ENCODE peak calls at places on chromosome 7, in five cellular contexts. One of them, this sample, is unnamed.
A peak's percentile ranks its signal among the peaks of the same experiment; 100 is the strongest.

GRCh38 chr7:23864984-23865383 is 155.0 kb downstream of the STK31 start:
- DNase-seq in BJ: no peak
- DNase-seq in choroid plexus epithelial cell: peak; percentile 62
- DNase-seq in fibroblast of the aortic adventitia: peak; percentile 82
- DNase-seq in neural progenitor cell: no peak
- DNase-seq in this sample: peak; percentile 53

GRCh38 chr7:25069900-25070443 is 55.1 kb downstream of the CYCS start:
- DNase-seq in fibroblast of the aortic adventitia: peak; percentile 94
- DNase-seq in neural progenitor cell: peak; percentile 90
- DNase-seq in choroid plexus epithelial cell: peak; percentile 88
- DNase-seq in BJ: peak; percentile 49
- DNase-seq in this sample: peak; percentile 51

GRCh38 chr7:2518101-2518500 is 1.5 kb upstream of the LFNG start:
- DNase-seq in fibroblast of the aortic adventitia: no peak
- DNase-seq in choroid plexus epithelial cell: no peak
- DNase-seq in BJ: no peak
- DNase-seq in neural progenitor cell: no peak
- DNase-seq in this sample: no peak

GRCh38 chr7:2539031-2540028 is 16.0 kb downstream of the BRAT1 start:
- DNase-seq in fibroblast of the aortic adventitia: no peak
- DNase-seq in BJ: no peak
- DNase-seq in neural progenitor cell: no peak
- DNase-seq in choroid plexus epithelial cell: no peak
- DNase-seq in this sample: no peak

GRCh38 chr7:155737590-155737989 is 74.7 kb downstream of the SHH start:
- DNase-seq in neural progenitor cell: no peak
- DNase-seq in BJ: no peak
- DNase-seq in choroid plexus epithelial cell: no peak
- DNase-seq in fibroblast of the aortic adventitia: no peak
- DNase-seq in this sample: no peak

GRCh38 chr7:77415822-77416620 is at the start of gene GSAP:
- DNase-seq in BJ: no peak
- DNase-seq in fibroblast of the aortic adventitia: no peak
- DNase-seq in choroid plexus epithelial cell: no peak
- DNase-seq in neural progenitor cell: peak; percentile 61
- DNase-seq in this sample: no peak

GRCh38 chr7:122298618-122299017 is 5.9 kb downstream of the FEZF1 start:
- DNase-seq in neural progenitor cell: no peak
- DNase-seq in choroid plexus epithelial cell: no peak
- DNase-seq in BJ: no peak
- DNase-seq in fibroblast of the aortic adventitia: no peak
- DNase-seq in this sample: no peak

GRCh38 chr7:23183279-23184012 is 1.6 kb downstream of the NUP42 start:
- DNase-seq in fibroblast of the aortic adventitia: no peak
- DNase-seq in BJ: no peak
- DNase-seq in choroid plexus epithelial cell: no peak
- DNase-seq in neural progenitor cell: no peak
- DNase-seq in this sample: no peak

GRCh38 chr7:157615101-157615817 is 278.5 kb downstream of the DNAJB6 start:
- DNase-seq in fibroblast of the aortic adventitia: no peak
- DNase-seq in BJ: no peak
- DNase-seq in neural progenitor cell: no peak
- DNase-seq in choroid plexus epithelial cell: no peak
- DNase-seq in this sample: no peak

GRCh38 chr7:83677180-83677866 is 28.4 kb upstream of the SEMA3E start:
- DNase-seq in neural progenitor cell: no peak
- DNase-seq in choroid plexus epithelial cell: peak; percentile 95
- DNase-seq in BJ: peak; percentile 54
- DNase-seq in fibroblast of the aortic adventitia: peak; percentile 97
- DNase-seq in this sample: peak; percentile 93

GRCh38 chr7:141074162-141074989 is 512 bp downstream of the TMEM178B start:
- DNase-seq in neural progenitor cell: peak; percentile 71
- DNase-seq in BJ: no peak
- DNase-seq in fibroblast of the aortic adventitia: peak; percentile 4
- DNase-seq in choroid plexus epithelial cell: peak; percentile 10
- DNase-seq in this sample: no peak

GRCh38 chr7:95046494-95047240 is 139.3 kb downstream of the PPP1R9A start:
- DNase-seq in choroid plexus epithelial cell: no peak
- DNase-seq in fibroblast of the aortic adventitia: no peak
- DNase-seq in BJ: no peak
- DNase-seq in neural progenitor cell: peak; percentile 61
- DNase-seq in this sample: no peak

GRCh38 chr7:132750056-132750455 is 173.8 kb upstream of the PLXNA4 start:
- DNase-seq in neural progenitor cell: no peak
- DNase-seq in BJ: no peak
- DNase-seq in choroid plexus epithelial cell: no peak
- DNase-seq in fibroblast of the aortic adventitia: no peak
- DNase-seq in this sample: no peak

GRCh38 chr7:85659364-85659763 is 472.5 kb upstream of the SEMA3D start:
- DNase-seq in BJ: no peak
- DNase-seq in choroid plexus epithelial cell: peak; percentile 45
- DNase-seq in neural progenitor cell: no peak
- DNase-seq in fibroblast of the aortic adventitia: no peak
- DNase-seq in this sample: peak; percentile 7

GRCh38 chr7:158847451-158847866 is 8.9 kb upstream of the DYNC2I1 start:
- DNase-seq in choroid plexus epithelial cell: peak; percentile 60
- DNase-seq in neural progenitor cell: no peak
- DNase-seq in BJ: no peak
- DNase-seq in fibroblast of the aortic adventitia: peak; percentile 56
- DNase-seq in this sample: no peak

GRCh38 chr7:16268821-16269768 is 152.2 kb downstream of the CRPPA start:
- DNase-seq in BJ: peak; percentile 0
- DNase-seq in fibroblast of the aortic adventitia: peak; percentile 60
- DNase-seq in neural progenitor cell: no peak
- DNase-seq in choroid plexus epithelial cell: peak; percentile 91
- DNase-seq in this sample: peak; percentile 41

GRCh38 chr7:55075464-55075971 is 56.7 kb downstream of the EGFR start:
- DNase-seq in BJ: no peak
- DNase-seq in neural progenitor cell: no peak
- DNase-seq in choroid plexus epithelial cell: peak; percentile 81
- DNase-seq in fibroblast of the aortic adventitia: no peak
- DNase-seq in this sample: peak; percentile 57

GRCh38 chr7:43869898-43870240 is 552 bp upstream of the MRPS24 start:
- DNase-seq in BJ: peak; percentile 85
- DNase-seq in neural progenitor cell: no peak
- DNase-seq in choroid plexus epithelial cell: peak; percentile 95
- DNase-seq in fibroblast of the aortic adventitia: peak; percentile 89
- DNase-seq in this sample: peak; percentile 87

GRCh38 chr7:150515248-150515647 is 576 bp downstream of the GIMAP7 start:
- DNase-seq in fibroblast of the aortic adventitia: no peak
- DNase-seq in BJ: no peak
- DNase-seq in neural progenitor cell: no peak
- DNase-seq in choroid plexus epithelial cell: no peak
- DNase-seq in this sample: no peak

GRCh38 chr7:73647725-73648592 is 19.7 kb upstream of the VPS37D start:
- DNase-seq in choroid plexus epithelial cell: no peak
- DNase-seq in BJ: no peak
- DNase-seq in neural progenitor cell: peak; percentile 67
- DNase-seq in fibroblast of the aortic adventitia: no peak
- DNase-seq in this sample: no peak

GRCh38 chr7:131769241-131769640 is 212.8 kb upstream of the PODXL start:
- DNase-seq in choroid plexus epithelial cell: no peak
- DNase-seq in BJ: no peak
- DNase-seq in fibroblast of the aortic adventitia: peak; percentile 8
- DNase-seq in neural progenitor cell: no peak
- DNase-seq in this sample: no peak

GRCh38 chr7:155919400-155920067 is 107.3 kb upstream of the SHH start:
- DNase-seq in BJ: no peak
- DNase-seq in neural progenitor cell: no peak
- DNase-seq in fibroblast of the aortic adventitia: no peak
- DNase-seq in choroid plexus epithelial cell: no peak
- DNase-seq in this sample: no peak

GRCh38 chr7:131489881-131490280 is 66.5 kb downstream of the PODXL start:
- DNase-seq in neural progenitor cell: no peak
- DNase-seq in fibroblast of the aortic adventitia: no peak
- DNase-seq in choroid plexus epithelial cell: no peak
- DNase-seq in BJ: no peak
- DNase-seq in this sample: no peak

GRCh38 chr7:117446220-117446815 is 19.0 kb upstream of the ASZ1 start:
- DNase-seq in BJ: no peak
- DNase-seq in choroid plexus epithelial cell: no peak
- DNase-seq in neural progenitor cell: no peak
- DNase-seq in fibroblast of the aortic adventitia: no peak
- DNase-seq in this sample: no peak

GRCh38 chr7:97872025-97872669 is at the start of gene ASNS:
- DNase-seq in neural progenitor cell: peak; percentile 96
- DNase-seq in BJ: peak; percentile 58
- DNase-seq in fibroblast of the aortic adventitia: peak; percentile 90
- DNase-seq in choroid plexus epithelial cell: peak; percentile 94
- DNase-seq in this sample: peak; percentile 71

GRCh38 chr7:116025098-116025809 is 5.3 kb downstream of the TFEC start:
- DNase-seq in BJ: no peak
- DNase-seq in fibroblast of the aortic adventitia: peak; percentile 56
- DNase-seq in choroid plexus epithelial cell: peak; percentile 89
- DNase-seq in neural progenitor cell: no peak
- DNase-seq in this sample: peak; percentile 27

GRCh38 chr7:15929406-15929805 is 242.9 kb upstream of the MEOX2 start:
- DNase-seq in neural progenitor cell: no peak
- DNase-seq in BJ: no peak
- DNase-seq in choroid plexus epithelial cell: no peak
- DNase-seq in fibroblast of the aortic adventitia: no peak
- DNase-seq in this sample: no peak

GRCh38 chr7:85135931-85136330 is 50.9 kb downstream of the SEMA3D start:
- DNase-seq in BJ: peak; percentile 55
- DNase-seq in choroid plexus epithelial cell: peak; percentile 75
- DNase-seq in fibroblast of the aortic adventitia: peak; percentile 91
- DNase-seq in neural progenitor cell: no peak
- DNase-seq in this sample: peak; percentile 50

GRCh38 chr7:139576179-139576973 is 52.9 kb downstream of the CLEC2L start:
- DNase-seq in neural progenitor cell: no peak
- DNase-seq in BJ: no peak
- DNase-seq in choroid plexus epithelial cell: no peak
- DNase-seq in fibroblast of the aortic adventitia: no peak
- DNase-seq in this sample: no peak

GRCh38 chr7:47346378-47346914 is 235.5 kb downstream of the TNS3 start:
- DNase-seq in neural progenitor cell: no peak
- DNase-seq in fibroblast of the aortic adventitia: no peak
- DNase-seq in choroid plexus epithelial cell: no peak
- DNase-seq in BJ: no peak
- DNase-seq in this sample: no peak

GRCh38 chr7:47795631-47796030 is 152.6 kb downstream of the PKD1L1 start:
- DNase-seq in fibroblast of the aortic adventitia: peak; percentile 93
- DNase-seq in choroid plexus epithelial cell: peak; percentile 72
- DNase-seq in neural progenitor cell: no peak
- DNase-seq in BJ: peak; percentile 98
- DNase-seq in this sample: no peak

GRCh38 chr7:92644406-92645113 is 54.4 kb upstream of the FAM133B start:
- DNase-seq in BJ: no peak
- DNase-seq in choroid plexus epithelial cell: peak; percentile 45
- DNase-seq in neural progenitor cell: no peak
- DNase-seq in fibroblast of the aortic adventitia: peak; percentile 57
- DNase-seq in this sample: peak; percentile 58

GRCh38 chr7:75945297-75946168 is 30.6 kb downstream of the POR start:
- DNase-seq in choroid plexus epithelial cell: peak; percentile 79
- DNase-seq in fibroblast of the aortic adventitia: peak; percentile 63
- DNase-seq in neural progenitor cell: no peak
- DNase-seq in BJ: no peak
- DNase-seq in this sample: no peak

GRCh38 chr7:13830604-13830915 is 158.9 kb downstream of the ETV1 start:
- DNase-seq in BJ: no peak
- DNase-seq in fibroblast of the aortic adventitia: peak; percentile 44
- DNase-seq in choroid plexus epithelial cell: peak; percentile 71
- DNase-seq in neural progenitor cell: no peak
- DNase-seq in this sample: no peak
- H3K4me3 ChIP-seq in BJ: no peak overlapping the region
- H3K4me3 ChIP-seq in fibroblast of the aortic adventitia: no peak overlapping the region
- H3K4me3 ChIP-seq in choroid plexus epithelial cell: no peak overlapping the region
- H3K4me3 ChIP-seq in neural progenitor cell: no peak overlapping the region
- H3K4me3 ChIP-seq in this sample: no peak overlapping the region

DNA sequence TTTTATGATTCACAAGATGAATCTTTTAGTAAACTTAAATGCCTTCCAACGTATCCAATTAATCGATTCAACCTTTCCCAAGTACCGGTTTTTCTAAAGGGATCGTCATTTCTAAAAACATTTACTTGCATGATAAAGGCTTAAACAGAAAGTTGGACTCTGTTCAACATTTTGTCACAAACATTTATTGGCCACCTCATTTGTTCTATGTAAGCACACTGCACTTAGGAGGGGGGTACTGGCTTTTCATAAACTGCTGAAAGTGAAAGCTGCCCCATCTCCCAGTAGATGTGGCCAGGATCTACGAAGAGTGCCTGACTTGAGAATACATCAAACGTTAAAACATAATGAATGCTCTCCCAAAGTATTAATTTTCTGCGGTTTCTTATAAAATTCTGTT is 37.3 kb upstream of the LAMB4 start:
- DNase-seq in BJ: no peak
- DNase-seq in neural progenitor cell: no peak
- DNase-seq in fibroblast of the aortic adventitia: peak; percentile 36
- DNase-seq in choroid plexus epithelial cell: no peak
- DNase-seq in this sample: no peak
- H3K4me3 ChIP-seq in BJ: no peak overlapping the region
- H3K4me3 ChIP-seq in neural progenitor cell: no peak overlapping the region
- H3K4me3 ChIP-seq in fibroblast of the aortic adventitia: no peak overlapping the region
- H3K4me3 ChIP-seq in choroid plexus epithelial cell: no peak overlapping the region
- H3K4me3 ChIP-seq in this sample: no peak overlapping the region

GRCh38 chr7:26658698-26659084 is 205.7 kb downstream of the SKAP2 start:
- DNase-seq in neural progenitor cell: peak; percentile 53
- DNase-seq in BJ: no peak
- DNase-seq in choroid plexus epithelial cell: no peak
- DNase-seq in fibroblast of the aortic adventitia: no peak
- DNase-seq in this sample: no peak
- H3K4me3 ChIP-seq in neural progenitor cell: peak overlapping the region; percentile 42
- H3K4me3 ChIP-seq in BJ: no peak overlapping the region
- H3K4me3 ChIP-seq in choroid plexus epithelial cell: no peak overlapping the region
- H3K4me3 ChIP-seq in fibroblast of the aortic adventitia: no peak overlapping the region
- H3K4me3 ChIP-seq in this sample: no peak overlapping the region

GRCh38 chr7:27160546-27161213 is 4.2 kb upstream of the HOXA7 start:
- DNase-seq in BJ: no peak
- DNase-seq in neural progenitor cell: peak; percentile 94
- DNase-seq in choroid plexus epithelial cell: peak; percentile 80
- DNase-seq in fibroblast of the aortic adventitia: peak; percentile 78
- DNase-seq in this sample: no peak

GRCh38 chr7:27159278-27160146 is 3.0 kb upstream of the HOXA7 start:
- DNase-seq in fibroblast of the aortic adventitia: no peak
- DNase-seq in choroid plexus epithelial cell: no peak
- DNase-seq in BJ: no peak
- DNase-seq in neural progenitor cell: no peak
- DNase-seq in this sample: no peak

GRCh38 chr7:27158436-27159277 is 2.2 kb upstream of the HOXA7 start:
- DNase-seq in neural progenitor cell: no peak
- DNase-seq in choroid plexus epithelial cell: no peak
- DNase-seq in fibroblast of the aortic adventitia: no peak
- DNase-seq in BJ: no peak
- DNase-seq in this sample: no peak

GRCh38 chr7:27161214-27161720 is 4.1 kb downstream of the HOXA9 start:
- DNase-seq in neural progenitor cell: no peak
- DNase-seq in fibroblast of the aortic adventitia: no peak
- DNase-seq in BJ: no peak
- DNase-seq in choroid plexus epithelial cell: no peak
- DNase-seq in this sample: no peak

DNA sequence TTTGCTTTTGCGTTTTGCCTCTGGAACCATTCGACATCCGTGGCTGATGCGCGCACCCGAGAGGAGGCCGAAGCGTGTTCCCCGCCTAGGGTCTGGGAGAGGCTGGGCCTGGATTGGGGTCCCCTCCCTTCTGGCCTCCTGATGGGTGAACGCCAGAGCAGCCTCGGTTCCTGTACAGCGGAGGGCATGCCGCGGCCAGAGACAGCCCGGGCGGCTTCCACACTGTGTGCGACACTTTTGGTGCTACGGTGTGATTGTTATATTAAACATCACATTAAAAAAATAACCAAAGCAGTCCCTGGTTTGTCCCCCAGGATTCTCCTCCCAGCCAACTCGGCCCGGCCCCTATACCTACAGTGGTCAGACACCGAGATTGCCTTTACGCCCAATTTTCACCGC is 3.7 kb upstream of the HOXA7 start:
- DNase-seq in BJ: no peak
- DNase-seq in choroid plexus epithelial cell: no peak
- DNase-seq in neural progenitor cell: no peak
- DNase-seq in fibroblast of the aortic adventitia: no peak
- DNase-seq in this sample: no peak
- H3K4me3 ChIP-seq in BJ: no peak overlapping the region
- H3K4me3 ChIP-seq in choroid plexus epithelial cell: no peak overlapping the region
- H3K4me3 ChIP-seq in neural progenitor cell: peak overlapping the region; percentile 47
- H3K4me3 ChIP-seq in fibroblast of the aortic adventitia: no peak overlapping the region
- H3K4me3 ChIP-seq in this sample: peak overlapping the region; percentile 78